ENCODE peak calls at places on chromosomes 1 and 21, in seven cellular contexts. One of them, this sample, is unnamed.

GRCh38 chr1:234571692-234572091 is 38.3 kb downstream of the IRF2BP2 start:
- DNase-seq in cardiac muscle cell: no peak
- DNase-seq in colonic mucosa: no peak
- DNase-seq in RWPE1: no peak
- DNase-seq in fibroblast of villous mesenchyme: no peak
- DNase-seq in AG04450: no peak
- DNase-seq in neural crest cell: no peak
- DNase-seq in this sample: no peak

GRCh38 chr1:25520446-25521061 is 22.9 kb upstream of the LDLRAP1 start:
- DNase-seq in colonic mucosa: peak; percentile 64
- DNase-seq in fibroblast of villous mesenchyme: peak; percentile 71
- DNase-seq in RWPE1: peak; percentile 51
- DNase-seq in cardiac muscle cell: peak; percentile 77
- DNase-seq in neural crest cell: peak; percentile 60
- DNase-seq in AG04450: peak; percentile 39
- DNase-seq in this sample: peak; percentile 69

GRCh38 chr21:17585875-17586450 is 26.7 kb downstream of the BTG3 start:
- DNase-seq in fibroblast of villous mesenchyme: peak; percentile 71
- DNase-seq in colonic mucosa: peak; percentile 38
- DNase-seq in neural crest cell: no peak
- DNase-seq in cardiac muscle cell: peak; percentile 74
- DNase-seq in AG04450: no peak
- DNase-seq in RWPE1: peak; percentile 28
- DNase-seq in this sample: peak; percentile 62

GRCh38 chr1:169081503-169082123 is 24.9 kb upstream of the ATP1B1 start:
- DNase-seq in colonic mucosa: no peak
- DNase-seq in fibroblast of villous mesenchyme: no peak
- DNase-seq in RWPE1: no peak
- DNase-seq in cardiac muscle cell: peak; percentile 15
- DNase-seq in AG04450: no peak
- DNase-seq in neural crest cell: no peak
- DNase-seq in this sample: peak; percentile 26

GRCh38 chr1:58441699-58442098 is 104.8 kb downstream of the OMA1 start:
- DNase-seq in AG04450: no peak
- DNase-seq in cardiac muscle cell: no peak
- DNase-seq in neural crest cell: no peak
- DNase-seq in RWPE1: no peak
- DNase-seq in fibroblast of villous mesenchyme: no peak
- DNase-seq in colonic mucosa: no peak
- DNase-seq in this sample: no peak

GRCh38 chr1:179038528-179039281 is 13.0 kb downstream of the FAM20B start:
- DNase-seq in fibroblast of villous mesenchyme: peak; percentile 59
- DNase-seq in AG04450: no peak
- DNase-seq in RWPE1: peak; percentile 10
- DNase-seq in cardiac muscle cell: peak; percentile 17
- DNase-seq in colonic mucosa: no peak
- DNase-seq in neural crest cell: no peak
- DNase-seq in this sample: peak; percentile 65

GRCh38 chr1:197466813-197467212 is 198.8 kb downstream of the CRB1 start:
- DNase-seq in cardiac muscle cell: no peak
- DNase-seq in RWPE1: no peak
- DNase-seq in colonic mucosa: no peak
- DNase-seq in fibroblast of villous mesenchyme: no peak
- DNase-seq in AG04450: no peak
- DNase-seq in neural crest cell: no peak
- DNase-seq in this sample: no peak

GRCh38 chr1:220747426-220748090 is 564 bp upstream of the MTARC2 start:
- DNase-seq in AG04450: no peak
- DNase-seq in neural crest cell: no peak
- DNase-seq in colonic mucosa: no peak
- DNase-seq in cardiac muscle cell: no peak
- DNase-seq in fibroblast of villous mesenchyme: no peak
- DNase-seq in RWPE1: no peak
- DNase-seq in this sample: no peak

GRCh38 chr1:6280761-6281451 is 20.0 kb upstream of the GPR153 start:
- DNase-seq in AG04450: no peak
- DNase-seq in RWPE1: no peak
- DNase-seq in colonic mucosa: no peak
- DNase-seq in fibroblast of villous mesenchyme: peak; percentile 60
- DNase-seq in cardiac muscle cell: peak; percentile 18
- DNase-seq in neural crest cell: peak; percentile 62
- DNase-seq in this sample: no peak

GRCh38 chr1:2376931-2377672 is 14.3 kb downstream of the MORN1 start:
- DNase-seq in neural crest cell: no peak
- DNase-seq in RWPE1: no peak
- DNase-seq in cardiac muscle cell: no peak
- DNase-seq in fibroblast of villous mesenchyme: no peak
- DNase-seq in AG04450: no peak
- DNase-seq in colonic mucosa: no peak
- DNase-seq in this sample: no peak

GRCh38 chr1:226650236-226650841 is 88.7 kb downstream of the ITPKB start:
- DNase-seq in fibroblast of villous mesenchyme: no peak
- DNase-seq in neural crest cell: no peak
- DNase-seq in colonic mucosa: no peak
- DNase-seq in AG04450: no peak
- DNase-seq in RWPE1: no peak
- DNase-seq in cardiac muscle cell: no peak
- DNase-seq in this sample: no peak

GRCh38 chr1:45008516-45008915 is 2.6 kb downstream of the HECTD3 start:
- DNase-seq in colonic mucosa: no peak
- DNase-seq in cardiac muscle cell: no peak
- DNase-seq in fibroblast of villous mesenchyme: no peak
- DNase-seq in AG04450: no peak
- DNase-seq in RWPE1: no peak
- DNase-seq in neural crest cell: no peak
- DNase-seq in this sample: no peak

GRCh38 chr1:233530665-233531386 is 83.1 kb upstream of the KCNK1 start:
- DNase-seq in neural crest cell: no peak
- DNase-seq in cardiac muscle cell: no peak
- DNase-seq in AG04450: no peak
- DNase-seq in fibroblast of villous mesenchyme: no peak
- DNase-seq in RWPE1: peak; percentile 30
- DNase-seq in colonic mucosa: no peak
- DNase-seq in this sample: peak; percentile 82

GRCh38 chr1:156808186-156809030 is 8.2 kb downstream of the SH2D2A start:
- DNase-seq in colonic mucosa: no peak
- DNase-seq in RWPE1: no peak
- DNase-seq in AG04450: no peak
- DNase-seq in fibroblast of villous mesenchyme: no peak
- DNase-seq in neural crest cell: no peak
- DNase-seq in cardiac muscle cell: no peak
- DNase-seq in this sample: no peak

GRCh38 chr1:2204384-2205190 is 10.0 kb upstream of the FAAP20 start:
- DNase-seq in cardiac muscle cell: peak; percentile 89
- DNase-seq in RWPE1: peak; percentile 94
- DNase-seq in colonic mucosa: peak; percentile 85
- DNase-seq in AG04450: no peak
- DNase-seq in fibroblast of villous mesenchyme: peak; percentile 87
- DNase-seq in neural crest cell: peak; percentile 68
- DNase-seq in this sample: no peak

GRCh38 chr1:17692645-17693044 is 62.5 kb upstream of the ACTL8 start:
- DNase-seq in neural crest cell: no peak
- DNase-seq in AG04450: no peak
- DNase-seq in fibroblast of villous mesenchyme: no peak
- DNase-seq in colonic mucosa: no peak
- DNase-seq in RWPE1: no peak
- DNase-seq in cardiac muscle cell: no peak
- DNase-seq in this sample: no peak

GRCh38 chr1:85707267-85707989 is 805 bp downstream of the ZNHIT6 start:
- DNase-seq in colonic mucosa: no peak
- DNase-seq in fibroblast of villous mesenchyme: no peak
- DNase-seq in neural crest cell: no peak
- DNase-seq in RWPE1: peak; percentile 10
- DNase-seq in cardiac muscle cell: peak; percentile 6
- DNase-seq in AG04450: no peak
- DNase-seq in this sample: peak; percentile 1

GRCh38 chr1:197024460-197024859 is 42.6 kb downstream of the F13B start:
- DNase-seq in cardiac muscle cell: peak; percentile 55
- DNase-seq in AG04450: no peak
- DNase-seq in fibroblast of villous mesenchyme: no peak
- DNase-seq in RWPE1: no peak
- DNase-seq in colonic mucosa: no peak
- DNase-seq in neural crest cell: no peak
- DNase-seq in this sample: no peak

DNA sequence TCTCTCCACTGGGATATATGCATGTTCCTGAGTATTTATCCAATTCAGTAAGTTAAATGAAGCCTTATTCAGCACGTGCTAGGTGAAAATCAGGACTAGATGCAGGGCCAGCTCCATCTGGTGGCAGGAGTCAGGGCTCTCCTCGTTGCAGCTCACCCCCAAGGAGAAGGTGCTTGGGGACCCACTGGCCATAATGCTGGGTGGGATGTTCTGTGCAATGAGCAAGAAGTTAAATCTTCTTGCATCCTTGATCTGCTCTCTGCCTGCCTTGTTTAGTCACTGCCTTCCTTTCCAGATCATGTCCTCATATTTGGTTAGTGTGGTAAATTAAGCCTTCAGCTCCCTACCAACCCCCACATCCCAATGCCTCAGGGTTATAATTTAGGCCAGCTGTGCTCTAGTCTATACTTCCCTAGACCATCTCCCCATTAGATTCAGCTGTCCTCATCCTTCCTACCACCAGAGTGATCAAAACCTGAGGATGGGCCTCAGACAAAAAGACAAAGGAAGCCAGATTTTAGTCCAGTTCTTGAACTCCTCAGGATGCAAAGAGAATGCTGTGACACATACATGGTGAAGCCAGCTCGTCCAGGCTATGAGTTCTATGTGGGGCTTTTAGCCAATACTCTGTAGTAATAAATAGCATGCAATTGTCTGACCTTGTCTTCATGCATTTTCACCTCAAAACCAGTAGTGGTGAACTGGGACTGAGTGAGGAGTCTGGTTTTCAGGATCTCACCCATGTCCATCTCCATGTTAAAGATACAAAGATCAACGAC is 55.9 kb downstream of the SEC16B start:
- DNase-seq in AG04450: peak; percentile 24
- DNase-seq in neural crest cell: no peak
- DNase-seq in colonic mucosa: peak; percentile 46
- DNase-seq in RWPE1: peak; percentile 45
- DNase-seq in fibroblast of villous mesenchyme: peak; percentile 53
- DNase-seq in cardiac muscle cell: peak; percentile 56
- DNase-seq in this sample: peak; percentile 48
- TF ChIP-seq CTCF in AG04450: peak; percentile 81
- TF ChIP-seq CTCF in neural crest cell: peak; percentile 52
- TF ChIP-seq CTCF in colonic mucosa: peak; percentile 58
- TF ChIP-seq CTCF in RWPE1: no peak
- TF ChIP-seq CTCF in fibroblast of villous mesenchyme: peak; percentile 76
- TF ChIP-seq CTCF in cardiac muscle cell: peak; percentile 72
- TF ChIP-seq CTCF in this sample: peak; percentile 48

DNA sequence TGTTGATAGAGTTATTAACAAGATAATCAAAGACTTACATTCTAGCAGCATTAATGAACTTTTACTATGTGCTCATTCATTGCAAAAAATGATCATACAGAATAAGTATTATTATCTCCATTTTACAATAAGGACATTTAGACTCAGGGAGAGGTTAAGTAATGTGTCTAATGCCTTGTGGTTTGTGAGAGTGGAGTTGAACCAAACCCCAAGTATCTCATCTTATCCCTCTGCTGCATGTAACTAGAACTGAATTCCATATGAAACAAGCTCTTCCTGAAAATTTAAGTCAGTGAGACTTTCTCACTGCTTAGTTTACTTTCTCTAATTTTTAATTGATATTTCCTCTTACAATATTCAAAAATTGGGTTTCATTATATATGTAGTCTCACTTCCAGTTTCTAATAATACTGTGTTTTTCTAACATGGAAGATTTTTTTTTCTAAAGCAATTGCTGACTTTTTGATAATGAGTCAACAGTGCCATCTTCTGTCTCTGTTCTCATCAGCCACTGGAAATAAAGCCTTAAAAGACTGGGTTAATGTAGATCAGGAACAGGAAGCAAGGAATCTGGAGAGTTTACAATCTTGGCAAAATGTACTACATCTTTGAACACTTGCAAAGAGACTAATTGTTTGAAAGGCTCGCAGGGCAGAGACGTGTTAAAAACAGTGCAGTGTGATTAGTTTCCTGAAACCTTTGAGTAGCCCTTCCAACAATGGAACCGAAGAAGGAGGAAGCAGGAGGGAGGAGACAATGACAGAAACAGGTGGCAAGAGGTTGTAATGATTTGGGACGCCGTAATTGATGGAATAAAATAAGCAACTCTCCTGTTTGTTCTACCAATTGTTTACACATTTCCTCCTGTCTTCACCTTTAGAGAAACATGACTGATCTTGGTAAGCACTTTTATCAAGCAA is 567.6 kb downstream of the MRPL39 start:
- DNase-seq in AG04450: no peak
- DNase-seq in RWPE1: no peak
- DNase-seq in colonic mucosa: no peak
- DNase-seq in neural crest cell: no peak
- DNase-seq in cardiac muscle cell: no peak
- DNase-seq in fibroblast of villous mesenchyme: no peak
- DNase-seq in this sample: peak; percentile 64
- TF ChIP-seq CTCF in AG04450: peak; percentile 44
- TF ChIP-seq CTCF in RWPE1: peak; percentile 24
- TF ChIP-seq CTCF in colonic mucosa: no peak
- TF ChIP-seq CTCF in neural crest cell: peak; percentile 50
- TF ChIP-seq CTCF in cardiac muscle cell: no peak
- TF ChIP-seq CTCF in fibroblast of villous mesenchyme: no peak
- TF ChIP-seq CTCF in this sample: peak; percentile 58

GRCh38 chr1:222247081-222247480 is 300.8 kb downstream of the HHIPL2 start:
- DNase-seq in fibroblast of villous mesenchyme: no peak
- DNase-seq in RWPE1: no peak
- DNase-seq in cardiac muscle cell: no peak
- DNase-seq in AG04450: no peak
- DNase-seq in neural crest cell: no peak
- DNase-seq in colonic mucosa: no peak
- DNase-seq in this sample: no peak
- TF ChIP-seq CTCF in fibroblast of villous mesenchyme: no peak
- TF ChIP-seq CTCF in RWPE1: no peak
- TF ChIP-seq CTCF in cardiac muscle cell: no peak
- TF ChIP-seq CTCF in AG04450: no peak
- TF ChIP-seq CTCF in neural crest cell: no peak
- TF ChIP-seq CTCF in colonic mucosa: no peak
- TF ChIP-seq CTCF in this sample: no peak

GRCh38 chr1:62107923-62108322 is 86.7 kb upstream of the L1TD1 start:
- DNase-seq in AG04450: no peak
- DNase-seq in RWPE1: no peak
- DNase-seq in cardiac muscle cell: no peak
- DNase-seq in colonic mucosa: no peak
- DNase-seq in fibroblast of villous mesenchyme: no peak
- DNase-seq in neural crest cell: no peak
- DNase-seq in this sample: no peak

GRCh38 chr1:62113505-62113904 is 81.1 kb upstream of the L1TD1 start:
- DNase-seq in colonic mucosa: no peak
- DNase-seq in fibroblast of villous mesenchyme: no peak
- DNase-seq in AG04450: no peak
- DNase-seq in RWPE1: no peak
- DNase-seq in neural crest cell: no peak
- DNase-seq in cardiac muscle cell: no peak
- DNase-seq in this sample: no peak

GRCh38 chr1:62109124-62109523 is 85.5 kb upstream of the L1TD1 start:
- DNase-seq in AG04450: no peak
- DNase-seq in colonic mucosa: no peak
- DNase-seq in RWPE1: no peak
- DNase-seq in neural crest cell: no peak
- DNase-seq in cardiac muscle cell: no peak
- DNase-seq in fibroblast of villous mesenchyme: no peak
- DNase-seq in this sample: no peak

GRCh38 chr1:62110198-62110817 is 84.3 kb upstream of the L1TD1 start:
- DNase-seq in cardiac muscle cell: no peak
- DNase-seq in RWPE1: no peak
- DNase-seq in AG04450: no peak
- DNase-seq in neural crest cell: no peak
- DNase-seq in colonic mucosa: no peak
- DNase-seq in fibroblast of villous mesenchyme: peak; percentile 35
- DNase-seq in this sample: no peak

GRCh38 chr1:62111084-62111483 is 83.6 kb upstream of the L1TD1 start:
- DNase-seq in fibroblast of villous mesenchyme: no peak
- DNase-seq in RWPE1: no peak
- DNase-seq in neural crest cell: no peak
- DNase-seq in AG04450: no peak
- DNase-seq in cardiac muscle cell: no peak
- DNase-seq in colonic mucosa: no peak
- DNase-seq in this sample: no peak
- TF ChIP-seq CTCF in fibroblast of villous mesenchyme: no peak
- TF ChIP-seq CTCF in RWPE1: no peak
- TF ChIP-seq CTCF in neural crest cell: no peak
- TF ChIP-seq CTCF in AG04450: no peak
- TF ChIP-seq CTCF in cardiac muscle cell: no peak
- TF ChIP-seq CTCF in colonic mucosa: no peak
- TF ChIP-seq CTCF in this sample: no peak